ENCODE peak calls at places on chromosome 18, in seven cellular contexts. O is BJ; L is Peyer's patch; Y is AG09309; X is A549; Q is AG10803; F is naive thymus-derived CD4-positive, alpha-beta T cell. U is an unnamed sample.

GRCh38 chr18:80196528-80197320 is 50.6 kb downstream of the PARD6G start:
- DNase-seq in Y (no peak), Q (peak), F (no peak), X (no peak), O (peak), L (no peak), U (peak)

GRCh38 chr18:44682871-44683221 is 2.2 kb downstream of the SETBP1 start:
- DNase-seq in F (no peak), X (no peak), L (no peak), Y (no peak), Q (no peak), O (no peak), U (no peak)

GRCh38 chr18:69365658-69366057 is 35.0 kb upstream of the DOK6 start:
- DNase-seq in Y (no peak), F (no peak), Q (no peak), X (no peak), O (no peak), L (no peak), U (no peak)

GRCh38 chr18:22309191-22309590 is 108.5 kb downstream of the CTAGE1 start:
- DNase-seq in L (no peak), F (no peak), X (no peak), Q (peak), O (peak), Y (peak), U (peak)

GRCh38 chr18:10032331-10032979 is 118.6 kb downstream of the VAPA start:
- DNase-seq in F (no peak), X (no peak), L (no peak), Y (no peak), O (no peak), Q (no peak), U (no peak)

GRCh38 chr18:59988098-59988706 is 88.4 kb downstream of the PMAIP1 start:
- DNase-seq in L (peak), O (no peak), F (no peak), Y (peak), Q (peak), X (peak), U (peak)

GRCh38 chr18:8069708-8070107 is 502.6 kb downstream of the PTPRM start:
- DNase-seq in L (no peak), Q (no peak), X (no peak), Y (no peak), F (no peak), O (no peak), U (no peak)

GRCh38 chr18:25587545-25587944 is 235.6 kb upstream of the ZNF521 start:
- DNase-seq in Y (no peak), X (no peak), L (no peak), Q (no peak), F (no peak), O (no peak), U (no peak)

DNA sequence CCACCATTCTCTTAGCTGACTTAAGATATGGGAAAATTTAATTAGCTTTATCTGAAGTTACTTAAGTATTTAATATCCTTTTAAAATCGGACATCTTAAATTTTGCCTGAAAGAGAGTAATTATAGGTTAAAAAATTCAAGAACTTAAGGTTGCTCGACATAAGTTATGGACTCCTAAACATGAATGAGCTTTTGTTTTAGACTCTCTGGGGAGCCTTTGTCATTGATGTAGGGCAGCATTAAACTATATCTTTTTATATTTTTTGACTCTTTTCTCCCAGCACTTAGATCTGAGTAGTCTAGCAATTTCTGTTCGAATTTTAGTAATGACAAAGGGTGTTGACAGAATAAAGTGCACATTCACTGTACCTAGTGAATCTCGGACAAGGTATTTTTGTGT is 4.7 kb downstream of the PHLPP1 start:
- DNase-seq in Q (no peak), O (no peak), F (no peak), Y (no peak), X (no peak), L (no peak), U (no peak)
- H3K4me3 ChIP-seq in Q (no peak), O (no peak), F (no peak), Y (no peak), X (no peak), L (no peak), U (no peak)

DNA sequence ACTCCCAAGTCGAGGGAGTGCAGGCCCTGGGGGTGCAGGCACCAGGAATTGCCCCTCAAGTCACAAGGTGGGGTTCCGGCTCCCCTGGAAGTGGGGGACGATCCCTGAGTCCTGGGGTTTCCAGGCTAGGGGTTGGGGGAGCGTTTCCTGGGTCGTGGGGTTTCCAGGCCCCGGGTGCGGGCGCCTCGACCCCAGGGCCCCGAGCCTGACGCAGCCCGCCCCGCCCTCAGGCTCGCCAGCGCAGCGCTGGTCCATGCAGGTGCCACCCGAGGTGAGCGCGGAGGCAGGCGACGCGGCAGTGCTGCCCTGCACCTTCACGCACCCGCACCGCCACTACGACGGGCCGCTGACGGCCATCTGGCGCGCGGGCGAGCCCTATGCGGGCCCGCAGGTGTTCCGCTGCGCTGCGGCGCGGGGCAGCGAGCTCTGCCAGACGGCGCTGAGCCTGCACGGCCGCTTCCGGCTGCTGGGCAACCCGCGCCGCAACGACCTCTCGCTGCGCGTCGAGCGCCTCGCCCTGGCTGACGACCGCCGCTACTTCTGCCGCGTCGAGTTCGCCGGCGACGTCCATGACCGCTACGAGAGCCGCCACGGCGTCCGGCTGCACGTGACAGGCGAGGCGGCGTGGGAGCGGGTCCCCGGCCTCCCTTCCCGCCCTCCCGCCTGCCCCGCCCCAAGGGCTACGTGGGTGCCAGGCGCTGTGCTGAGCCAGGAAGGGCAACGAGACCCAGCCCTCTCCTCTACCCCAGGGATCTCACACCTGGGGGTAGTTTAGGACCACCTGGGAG is 12.0 kb downstream of the SIGLEC15 start:
- DNase-seq in Y (no peak), F (no peak), Q (peak), X (no peak), O (no peak), L (peak), U (peak)
- H3K4me3 ChIP-seq in Y (no peak), F (peak), Q (no peak), X (peak), O (peak), L (peak), U (peak)

GRCh38 chr18:58337688-58338087 is 291.2 kb downstream of the ALPK2 start:
- DNase-seq in L (peak), O (no peak), F (no peak), X (no peak), Y (no peak), Q (no peak), U (peak)

GRCh38 chr18:58338141-58338540 is 290.8 kb downstream of the ALPK2 start:
- DNase-seq in Y (no peak), O (no peak), X (no peak), F (no peak), Q (no peak), L (no peak), U (no peak)

GRCh38 chr18:58337285-58337684 is 291.6 kb downstream of the ALPK2 start:
- DNase-seq in X (no peak), Y (no peak), Q (no peak), F (no peak), L (no peak), O (no peak), U (no peak)

GRCh38 chr18:58336605-58337004 is 292.3 kb downstream of the ALPK2 start:
- DNase-seq in Y (no peak), Q (no peak), X (no peak), F (no peak), O (no peak), L (no peak), U (no peak)

GRCh38 chr18:58338961-58339722 is 289.7 kb downstream of the ALPK2 start:
- DNase-seq in F (no peak), L (no peak), Q (peak), O (no peak), Y (no peak), X (no peak), U (peak)
- H3K4me3 ChIP-seq in F (no peak), L (no peak), Q (no peak), O (no peak), Y (no peak), X (no peak), U (no peak)

GRCh38 chr18:36158261-36158867 is 28.7 kb downstream of the ELP2 start:
- DNase-seq in F (no peak), Y (no peak), O (peak), X (no peak), Q (peak), L (no peak), U (peak)
- H3K4me3 ChIP-seq in F (no peak), Y (no peak), O (no peak), X (no peak), Q (no peak), L (no peak), U (no peak)

GRCh38 chr18:34926683-34927082 is 114.5 kb upstream of the MAPRE2 start:
- DNase-seq in Y (no peak), O (no peak), X (no peak), Q (no peak), L (no peak), F (no peak), U (no peak)

GRCh38 chr18:34932363-34932762 is 108.8 kb upstream of the MAPRE2 start:
- DNase-seq in X (no peak), Q (no peak), L (no peak), F (no peak), O (no peak), Y (no peak), U (no peak)

GRCh38 chr18:34929336-34929780 is 111.9 kb upstream of the MAPRE2 start:
- DNase-seq in O (peak), X (peak), L (no peak), Q (peak), F (no peak), Y (peak), U (peak)

GRCh38 chr18:34928068-34928753 is 113.0 kb upstream of the MAPRE2 start:
- DNase-seq in L (no peak), O (no peak), F (no peak), Q (no peak), X (no peak), Y (no peak), U (no peak)

GRCh38 chr18:34928754-34929335 is 112.4 kb upstream of the MAPRE2 start:
- DNase-seq in X (no peak), F (no peak), L (no peak), Q (no peak), O (no peak), Y (no peak), U (no peak)
- H3K4me3 ChIP-seq in X (no peak), F (no peak), L (no peak), Q (no peak), O (no peak), Y (no peak), U (no peak)

DNA sequence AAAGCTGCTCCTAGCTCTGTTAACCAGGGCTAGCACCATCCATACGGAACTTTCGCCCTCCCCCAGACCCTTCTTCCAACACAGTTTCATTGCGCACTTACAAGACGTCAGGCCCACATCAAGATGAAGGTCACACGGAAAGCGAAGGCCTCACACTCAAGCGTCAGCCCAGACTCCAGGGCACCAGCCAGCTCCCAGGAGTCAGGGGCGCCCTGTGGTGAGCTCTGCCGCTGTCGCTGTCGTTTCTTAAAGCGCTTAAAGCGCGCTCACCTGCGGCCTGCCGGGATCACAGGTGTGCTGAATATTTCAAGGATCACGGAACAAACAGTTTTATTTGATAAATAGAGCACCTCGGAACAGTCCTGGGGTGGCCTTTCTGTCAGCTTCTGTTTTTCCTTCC is 163.1 kb downstream of the CDH20 start:
- DNase-seq in O (no peak), X (no peak), Y (no peak), L (no peak), Q (no peak), F (no peak), U (no peak)
- H3K4me3 ChIP-seq in O (no peak), X (no peak), Y (no peak), L (no peak), Q (no peak), F (no peak), U (no peak)